ENCODE peak calls at places on chromosomes 11 and 22, in six cellular contexts. One of them, this sample, is unnamed.

GRCh38 chr11:73516080-73516479 is 81.8 kb downstream of the FAM168A start:
- DNase-seq in stomach: no peak
- DNase-seq in PC-9: no peak
- DNase-seq in left lung: no peak
- DNase-seq in OCI-LY7: no peak
- DNase-seq in AG04450: no peak
- DNase-seq in this sample: no peak

GRCh38 chr22:44583854-44584253 is 85.8 kb upstream of the RTL6 start:
- DNase-seq in stomach: no peak
- DNase-seq in PC-9: no peak
- DNase-seq in left lung: peak; percentile 22
- DNase-seq in OCI-LY7: no peak
- DNase-seq in AG04450: no peak
- DNase-seq in this sample: no peak

GRCh38 chr11:8652140-8652539 is 30.3 kb downstream of the TRIM66 start:
- DNase-seq in stomach: no peak
- DNase-seq in PC-9: peak; percentile 59
- DNase-seq in left lung: no peak
- DNase-seq in OCI-LY7: no peak
- DNase-seq in AG04450: peak; percentile 93
- DNase-seq in this sample: peak; percentile 51

GRCh38 chr11:110430267-110431211 is 791 bp downstream of the FDX1 start:
- DNase-seq in stomach: peak; percentile 29
- DNase-seq in PC-9: no peak
- DNase-seq in left lung: peak; percentile 45
- DNase-seq in OCI-LY7: peak; percentile 45
- DNase-seq in AG04450: no peak
- DNase-seq in this sample: no peak

GRCh38 chr11:12890476-12890875 is 118.6 kb upstream of the RASSF10 start:
- DNase-seq in stomach: no peak
- DNase-seq in PC-9: no peak
- DNase-seq in left lung: no peak
- DNase-seq in OCI-LY7: no peak
- DNase-seq in AG04450: no peak
- DNase-seq in this sample: no peak

GRCh38 chr11:104968365-104968855 is at the start of gene CASP4:
- DNase-seq in stomach: no peak
- DNase-seq in PC-9: peak; percentile 96
- DNase-seq in left lung: no peak
- DNase-seq in OCI-LY7: peak; percentile 2
- DNase-seq in AG04450: peak; percentile 27
- DNase-seq in this sample: peak; percentile 64

GRCh38 chr22:31244044-31244942 is 32.2 kb downstream of the LIMK2 start:
- DNase-seq in stomach: no peak
- DNase-seq in PC-9: peak; percentile 74
- DNase-seq in left lung: peak; percentile 56
- DNase-seq in OCI-LY7: no peak
- DNase-seq in AG04450: peak; percentile 51
- DNase-seq in this sample: peak; percentile 50

GRCh38 chr11:130139401-130139800 is 20.2 kb upstream of the ST14 start:
- DNase-seq in stomach: no peak
- DNase-seq in PC-9: no peak
- DNase-seq in left lung: no peak
- DNase-seq in OCI-LY7: no peak
- DNase-seq in AG04450: no peak
- DNase-seq in this sample: no peak

GRCh38 chr11:73243093-73243485 is 25.0 kb downstream of the P2RY2 start:
- DNase-seq in stomach: no peak
- DNase-seq in PC-9: no peak
- DNase-seq in left lung: no peak
- DNase-seq in OCI-LY7: no peak
- DNase-seq in AG04450: no peak
- DNase-seq in this sample: no peak

GRCh38 chr22:35928273-35928798 is 100.3 kb downstream of the RBFOX2 start:
- DNase-seq in stomach: no peak
- DNase-seq in PC-9: no peak
- DNase-seq in left lung: no peak
- DNase-seq in OCI-LY7: no peak
- DNase-seq in AG04450: no peak
- DNase-seq in this sample: no peak

GRCh38 chr11:72238492-72239295 is 5.3 kb downstream of the PHOX2A start:
- DNase-seq in stomach: no peak
- DNase-seq in PC-9: no peak
- DNase-seq in left lung: no peak
- DNase-seq in OCI-LY7: no peak
- DNase-seq in AG04450: no peak
- DNase-seq in this sample: no peak

GRCh38 chr11:94563176-94563847 is 3.9 kb upstream of the PIWIL4 start:
- DNase-seq in stomach: no peak
- DNase-seq in PC-9: peak; percentile 59
- DNase-seq in left lung: no peak
- DNase-seq in OCI-LY7: no peak
- DNase-seq in AG04450: peak; percentile 18
- DNase-seq in this sample: peak; percentile 80
- TF ChIP-seq CTCF in stomach: no peak
- TF ChIP-seq CTCF in PC-9: no peak
- TF ChIP-seq CTCF in left lung: no peak
- TF ChIP-seq CTCF in OCI-LY7: no peak
- TF ChIP-seq CTCF in AG04450: no peak
- TF ChIP-seq CTCF in this sample: peak; percentile 31

GRCh38 chr11:118792642-118793124 is 1.7 kb upstream of the DDX6 start:
- DNase-seq in stomach: peak; percentile 68
- DNase-seq in PC-9: no peak
- DNase-seq in left lung: peak; percentile 80
- DNase-seq in OCI-LY7: peak; percentile 94
- DNase-seq in AG04450: peak; percentile 74
- DNase-seq in this sample: peak; percentile 90
- H3K27ac ChIP-seq in stomach: peak overlapping the region; percentile 99
- H3K27ac ChIP-seq in PC-9: no peak overlapping the region
- H3K27ac ChIP-seq in left lung: peak overlapping the region; percentile 100
- H3K27ac ChIP-seq in OCI-LY7: peak overlapping the region; percentile 96
- H3K27ac ChIP-seq in AG04450: peak overlapping the region; percentile 97
- H3K27ac ChIP-seq in this sample: peak overlapping the region; percentile 93

DNA sequence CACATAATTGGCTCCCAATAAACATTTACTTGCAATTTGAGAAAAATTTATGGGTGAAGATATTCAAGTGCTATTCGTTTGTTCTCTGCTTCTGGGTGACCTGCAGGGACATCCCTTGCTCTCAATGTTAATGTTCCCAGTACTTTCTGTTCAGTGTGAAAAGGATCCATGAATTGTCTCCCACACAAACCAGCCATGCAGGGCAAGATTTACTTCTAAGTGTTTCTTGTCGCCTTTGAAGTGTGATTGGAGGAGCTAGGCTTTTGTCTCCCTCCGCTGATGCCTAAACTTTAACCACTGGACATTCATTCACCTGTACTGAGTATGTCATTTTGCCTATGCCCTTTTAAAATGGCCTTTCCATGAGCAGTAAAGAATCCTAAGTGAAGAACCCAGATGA is 66.4 kb upstream of the ADA2 start:
- DNase-seq in stomach: no peak
- DNase-seq in PC-9: no peak
- DNase-seq in left lung: no peak
- DNase-seq in OCI-LY7: no peak
- DNase-seq in AG04450: no peak
- DNase-seq in this sample: no peak
- TF ChIP-seq CTCF in stomach: no peak
- TF ChIP-seq CTCF in PC-9: no peak
- TF ChIP-seq CTCF in left lung: no peak
- TF ChIP-seq CTCF in OCI-LY7: no peak
- TF ChIP-seq CTCF in AG04450: no peak
- TF ChIP-seq CTCF in this sample: no peak

GRCh38 chr11:125372911-125373310 is 123.2 kb downstream of the FEZ1 start:
- DNase-seq in stomach: no peak
- DNase-seq in PC-9: no peak
- DNase-seq in left lung: no peak
- DNase-seq in OCI-LY7: no peak
- DNase-seq in AG04450: no peak
- DNase-seq in this sample: no peak

GRCh38 chr11:125376117-125376516 is 119.9 kb downstream of the FEZ1 start:
- DNase-seq in stomach: peak; percentile 27
- DNase-seq in PC-9: no peak
- DNase-seq in left lung: peak; percentile 52
- DNase-seq in OCI-LY7: no peak
- DNase-seq in AG04450: no peak
- DNase-seq in this sample: peak; percentile 32

GRCh38 chr11:125375146-125375545 is 120.9 kb downstream of the FEZ1 start:
- DNase-seq in stomach: no peak
- DNase-seq in PC-9: no peak
- DNase-seq in left lung: no peak
- DNase-seq in OCI-LY7: no peak
- DNase-seq in AG04450: no peak
- DNase-seq in this sample: no peak

GRCh38 chr11:125373426-125374391 is 122.4 kb downstream of the FEZ1 start:
- DNase-seq in stomach: no peak
- DNase-seq in PC-9: no peak
- DNase-seq in left lung: no peak
- DNase-seq in OCI-LY7: no peak
- DNase-seq in AG04450: no peak
- DNase-seq in this sample: no peak

DNA sequence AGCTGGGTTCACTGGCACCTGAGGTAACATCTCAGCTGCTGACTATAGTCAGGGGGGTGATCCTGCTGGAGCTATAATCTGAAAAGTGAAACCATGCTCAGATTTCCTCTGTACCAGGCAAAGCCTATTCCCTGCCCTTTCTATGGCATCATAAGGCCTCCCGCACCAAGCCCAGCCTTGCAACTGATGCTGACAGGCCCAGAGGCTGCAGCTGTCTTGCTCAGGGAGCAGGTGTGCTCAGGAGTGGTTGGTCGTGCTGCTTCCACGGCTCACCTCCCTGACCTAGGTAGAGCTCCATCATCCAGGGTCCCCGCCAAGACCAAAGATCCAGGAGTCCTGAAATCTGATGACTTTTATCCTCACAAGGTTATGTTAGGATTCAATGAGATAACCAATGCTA is 121.7 kb downstream of the FEZ1 start:
- DNase-seq in stomach: no peak
- DNase-seq in PC-9: no peak
- DNase-seq in left lung: no peak
- DNase-seq in OCI-LY7: no peak
- DNase-seq in AG04450: no peak
- DNase-seq in this sample: no peak
- H3K27ac ChIP-seq in stomach: no peak overlapping the region
- H3K27ac ChIP-seq in PC-9: no peak overlapping the region
- H3K27ac ChIP-seq in left lung: no peak overlapping the region
- H3K27ac ChIP-seq in OCI-LY7: no peak overlapping the region
- H3K27ac ChIP-seq in AG04450: no peak overlapping the region
- H3K27ac ChIP-seq in this sample: no peak overlapping the region

This sample was measured in RWPE1.